ENCODE peak calls at places on chromosomes 2 and 18, in six cellular contexts. One of them, this sample, is unnamed.

GRCh38 chr2:111519074-111519473 is 364.9 kb downstream of the ANAPC1 start:
- DNase-seq in nephron progenitor cell: no peak
- DNase-seq in LoVo: no peak
- DNase-seq in GM20000: no peak
- DNase-seq in choroid plexus epithelial cell: no peak
- DNase-seq in WTC11: no peak
- DNase-seq in this sample: no peak

GRCh38 chr2:216553093-216553478 is 54.4 kb downstream of the RPL37A start:
- DNase-seq in nephron progenitor cell: no peak
- DNase-seq in LoVo: no peak
- DNase-seq in GM20000: no peak
- DNase-seq in choroid plexus epithelial cell: peak
- DNase-seq in WTC11: no peak
- DNase-seq in this sample: peak

GRCh38 chr2:6968319-6969100 is 51.3 kb downstream of the RNF144A start:
- DNase-seq in nephron progenitor cell: no peak
- DNase-seq in LoVo: no peak
- DNase-seq in GM20000: no peak
- DNase-seq in choroid plexus epithelial cell: peak
- DNase-seq in WTC11: no peak
- DNase-seq in this sample: peak

GRCh38 chr2:182625814-182626213 is 90.2 kb upstream of the DNAJC10 start:
- DNase-seq in nephron progenitor cell: no peak
- DNase-seq in LoVo: no peak
- DNase-seq in GM20000: no peak
- DNase-seq in choroid plexus epithelial cell: no peak
- DNase-seq in WTC11: no peak
- DNase-seq in this sample: no peak

GRCh38 chr2:67839242-67839641 is 223.6 kb downstream of the C1D start:
- DNase-seq in nephron progenitor cell: no peak
- DNase-seq in LoVo: no peak
- DNase-seq in GM20000: no peak
- DNase-seq in choroid plexus epithelial cell: peak
- DNase-seq in WTC11: no peak
- DNase-seq in this sample: no peak

GRCh38 chr2:71608441-71608840 is 155.1 kb downstream of the DYSF start:
- DNase-seq in nephron progenitor cell: no peak
- DNase-seq in LoVo: no peak
- DNase-seq in GM20000: no peak
- DNase-seq in choroid plexus epithelial cell: no peak
- DNase-seq in WTC11: no peak
- DNase-seq in this sample: no peak

GRCh38 chr2:230762317-230762896 is 49.8 kb downstream of the CAB39 start:
- DNase-seq in nephron progenitor cell: peak
- DNase-seq in LoVo: no peak
- DNase-seq in GM20000: no peak
- DNase-seq in choroid plexus epithelial cell: peak
- DNase-seq in WTC11: peak
- DNase-seq in this sample: peak

GRCh38 chr2:96114903-96115581 is 1.3 kb downstream of the ADRA2B start:
- DNase-seq in nephron progenitor cell: no peak
- DNase-seq in LoVo: no peak
- DNase-seq in GM20000: no peak
- DNase-seq in choroid plexus epithelial cell: no peak
- DNase-seq in WTC11: no peak
- DNase-seq in this sample: no peak

GRCh38 chr2:128368437-128369125 is 49.9 kb upstream of the HS6ST1 start:
- DNase-seq in nephron progenitor cell: no peak
- DNase-seq in LoVo: no peak
- DNase-seq in GM20000: no peak
- DNase-seq in choroid plexus epithelial cell: no peak
- DNase-seq in WTC11: no peak
- DNase-seq in this sample: no peak

GRCh38 chr2:44770221-44771187 is 171.0 kb upstream of the SIX3 start:
- DNase-seq in nephron progenitor cell: peak
- DNase-seq in LoVo: no peak
- DNase-seq in GM20000: peak
- DNase-seq in choroid plexus epithelial cell: no peak
- DNase-seq in WTC11: peak
- DNase-seq in this sample: no peak

GRCh38 chr2:32061973-32062861 is 1.1 kb upstream of the SPAST start:
- DNase-seq in nephron progenitor cell: peak
- DNase-seq in LoVo: peak
- DNase-seq in GM20000: peak
- DNase-seq in choroid plexus epithelial cell: peak
- DNase-seq in WTC11: no peak
- DNase-seq in this sample: peak

GRCh38 chr2:234823877-234824376 is 127.9 kb upstream of the SH3BP4 start:
- DNase-seq in nephron progenitor cell: no peak
- DNase-seq in LoVo: no peak
- DNase-seq in GM20000: no peak
- DNase-seq in choroid plexus epithelial cell: peak
- DNase-seq in WTC11: no peak
- DNase-seq in this sample: peak

GRCh38 chr2:54964271-54964670 is 86.0 kb downstream of the RTN4 start:
- DNase-seq in nephron progenitor cell: no peak
- DNase-seq in LoVo: no peak
- DNase-seq in GM20000: no peak
- DNase-seq in choroid plexus epithelial cell: no peak
- DNase-seq in WTC11: no peak
- DNase-seq in this sample: no peak

GRCh38 chr18:77004555-77005380 is 127.8 kb downstream of the MBP start:
- DNase-seq in nephron progenitor cell: no peak
- DNase-seq in LoVo: no peak
- DNase-seq in GM20000: no peak
- DNase-seq in choroid plexus epithelial cell: no peak
- DNase-seq in WTC11: no peak
- DNase-seq in this sample: no peak

GRCh38 chr18:68940754-68941153 is 142.9 kb downstream of the CCDC102B start:
- DNase-seq in nephron progenitor cell: no peak
- DNase-seq in LoVo: no peak
- DNase-seq in GM20000: no peak
- DNase-seq in choroid plexus epithelial cell: no peak
- DNase-seq in WTC11: no peak
- DNase-seq in this sample: no peak

GRCh38 chr18:22683196-22683676 is 249.9 kb upstream of the RBBP8 start:
- DNase-seq in nephron progenitor cell: no peak
- DNase-seq in LoVo: peak
- DNase-seq in GM20000: no peak
- DNase-seq in choroid plexus epithelial cell: peak
- DNase-seq in WTC11: no peak
- DNase-seq in this sample: peak